ENCODE peak calls at places on chromosome 9, in four cellular contexts. T, O, Y and Q are unnamed samples.
A peak's percentile ranks its signal among the peaks of the same experiment; 100 is the strongest.

GRCh38 chr9:113186241-113186755 is 34.8 kb downstream of the FKBP15 start:
- DNase-seq in T (no peak), O (no peak), Y (no peak), Q (no peak)

GRCh38 chr9:93205045-93205768 is 21.3 kb downstream of the WNK2 start:
- DNase-seq in T (no peak), O (peak; percentile 32), Y (no peak), Q (peak; percentile 66)

GRCh38 chr9:95088421-95089161 is 228.9 kb downstream of the FANCC start:
- DNase-seq in T (no peak), O (no peak), Y (no peak), Q (no peak)

GRCh38 chr9:77215874-77216273 is 38.5 kb downstream of the VPS13A start:
- DNase-seq in T (no peak), O (no peak), Y (no peak), Q (peak; percentile 11)

GRCh38 chr9:86893811-86894490 is 53.4 kb downstream of the GAS1 start:
- DNase-seq in T (no peak), O (no peak), Y (no peak), Q (no peak)

GRCh38 chr9:100589582-100589981 is 11.7 kb downstream of the CAVIN4 start:
- DNase-seq in T (no peak), O (no peak), Y (peak; percentile 37), Q (no peak)

GRCh38 chr9:137412431-137412830 is 10.5 kb downstream of the EXD3 start:
- DNase-seq in T (no peak), O (no peak), Y (no peak), Q (peak; percentile 60)

GRCh38 chr9:77751341-77752091 is 103.4 kb upstream of the GNA14 start:
- DNase-seq in T (no peak), O (no peak), Y (peak; percentile 23), Q (no peak)

GRCh38 chr9:114263853-114264510 is 58.9 kb upstream of the ORM1 start:
- DNase-seq in T (no peak), O (no peak), Y (no peak), Q (no peak)